ENCODE peak calls at places on chromosomes 2 and 18, in eight cellular contexts. One of them, this sample, is unnamed.

GRCh38 chr2:119746836-119747235 is 12.9 kb upstream of the PTPN4 start:
- DNase-seq in mucosa of descending colon: no peak
- DNase-seq in OCI-LY7: no peak
- DNase-seq in A549: no peak
- DNase-seq in ovary: no peak
- DNase-seq in heart right ventricle: no peak
- DNase-seq in left lung: no peak
- DNase-seq in body of pancreas: no peak
- DNase-seq in this sample: no peak

GRCh38 chr2:33291278-33292013 is 185.0 kb upstream of the RASGRP3 start:
- DNase-seq in mucosa of descending colon: peak; percentile 21
- DNase-seq in OCI-LY7: no peak
- DNase-seq in A549: peak; percentile 90
- DNase-seq in ovary: no peak
- DNase-seq in heart right ventricle: no peak
- DNase-seq in left lung: no peak
- DNase-seq in body of pancreas: no peak
- DNase-seq in this sample: no peak

GRCh38 chr2:168751104-168751768 is 51.2 kb upstream of the NOSTRIN start:
- DNase-seq in mucosa of descending colon: no peak
- DNase-seq in OCI-LY7: no peak
- DNase-seq in A549: no peak
- DNase-seq in ovary: no peak
- DNase-seq in heart right ventricle: no peak
- DNase-seq in left lung: no peak
- DNase-seq in body of pancreas: no peak
- DNase-seq in this sample: no peak

GRCh38 chr2:238919307-238919706 is 71.4 kb downstream of the TWIST2 start:
- DNase-seq in mucosa of descending colon: no peak
- DNase-seq in OCI-LY7: no peak
- DNase-seq in A549: no peak
- DNase-seq in ovary: no peak
- DNase-seq in heart right ventricle: no peak
- DNase-seq in left lung: peak; percentile 3
- DNase-seq in body of pancreas: no peak
- DNase-seq in this sample: no peak

GRCh38 chr2:37459095-37459981 is 114.9 kb downstream of the QPCT start:
- DNase-seq in mucosa of descending colon: no peak
- DNase-seq in OCI-LY7: no peak
- DNase-seq in A549: no peak
- DNase-seq in ovary: no peak
- DNase-seq in heart right ventricle: no peak
- DNase-seq in left lung: no peak
- DNase-seq in body of pancreas: no peak
- DNase-seq in this sample: no peak

GRCh38 chr2:60007666-60008065 is 545.8 kb downstream of the BCL11A start:
- DNase-seq in mucosa of descending colon: no peak
- DNase-seq in OCI-LY7: no peak
- DNase-seq in A549: no peak
- DNase-seq in ovary: no peak
- DNase-seq in heart right ventricle: no peak
- DNase-seq in left lung: no peak
- DNase-seq in body of pancreas: no peak
- DNase-seq in this sample: no peak

GRCh38 chr18:25097119-25098114 is 254.5 kb downstream of the ZNF521 start:
- DNase-seq in mucosa of descending colon: no peak
- DNase-seq in OCI-LY7: peak; percentile 57
- DNase-seq in A549: no peak
- DNase-seq in ovary: no peak
- DNase-seq in heart right ventricle: no peak
- DNase-seq in left lung: no peak
- DNase-seq in body of pancreas: no peak
- DNase-seq in this sample: no peak

GRCh38 chr2:127631997-127632581 is 13.9 kb upstream of the GPR17 start:
- DNase-seq in mucosa of descending colon: no peak
- DNase-seq in OCI-LY7: no peak
- DNase-seq in A549: no peak
- DNase-seq in ovary: no peak
- DNase-seq in heart right ventricle: no peak
- DNase-seq in left lung: no peak
- DNase-seq in body of pancreas: no peak
- DNase-seq in this sample: no peak

GRCh38 chr2:238114331-238114841 is 14.2 kb downstream of the ESPNL start:
- DNase-seq in mucosa of descending colon: no peak
- DNase-seq in OCI-LY7: no peak
- DNase-seq in A549: no peak
- DNase-seq in ovary: no peak
- DNase-seq in heart right ventricle: no peak
- DNase-seq in left lung: no peak
- DNase-seq in body of pancreas: no peak
- DNase-seq in this sample: no peak

GRCh38 chr18:62781893-62782292 is 66.6 kb downstream of the PHLPP1 start:
- DNase-seq in mucosa of descending colon: no peak
- DNase-seq in OCI-LY7: no peak
- DNase-seq in A549: peak; percentile 62
- DNase-seq in ovary: peak; percentile 30
- DNase-seq in heart right ventricle: no peak
- DNase-seq in left lung: no peak
- DNase-seq in body of pancreas: no peak
- DNase-seq in this sample: no peak

GRCh38 chr18:27685071-27685470 is 491.9 kb downstream of the CDH2 start:
- DNase-seq in mucosa of descending colon: no peak
- DNase-seq in OCI-LY7: no peak
- DNase-seq in A549: no peak
- DNase-seq in ovary: no peak
- DNase-seq in heart right ventricle: no peak
- DNase-seq in left lung: no peak
- DNase-seq in body of pancreas: no peak
- DNase-seq in this sample: no peak

GRCh38 chr2:16747706-16748105 is 82.1 kb upstream of the CYRIA start:
- DNase-seq in mucosa of descending colon: no peak
- DNase-seq in OCI-LY7: no peak
- DNase-seq in A549: no peak
- DNase-seq in ovary: no peak
- DNase-seq in heart right ventricle: no peak
- DNase-seq in left lung: no peak
- DNase-seq in body of pancreas: no peak
- DNase-seq in this sample: no peak

GRCh38 chr2:11771971-11772615 is 25.7 kb downstream of the LPIN1 start:
- DNase-seq in mucosa of descending colon: no peak
- DNase-seq in OCI-LY7: no peak
- DNase-seq in A549: no peak
- DNase-seq in ovary: no peak
- DNase-seq in heart right ventricle: no peak
- DNase-seq in left lung: no peak
- DNase-seq in body of pancreas: no peak
- DNase-seq in this sample: no peak

GRCh38 chr2:151922845-151923666 is 94.8 kb upstream of the ARL5A start:
- DNase-seq in mucosa of descending colon: peak; percentile 44
- DNase-seq in OCI-LY7: no peak
- DNase-seq in A549: peak; percentile 16
- DNase-seq in ovary: no peak
- DNase-seq in heart right ventricle: peak; percentile 87
- DNase-seq in left lung: peak; percentile 79
- DNase-seq in body of pancreas: peak; percentile 35
- DNase-seq in this sample: peak; percentile 7

GRCh38 chr2:133721155-133721554 is 152.9 kb upstream of the NCKAP5 start:
- DNase-seq in mucosa of descending colon: no peak
- DNase-seq in OCI-LY7: no peak
- DNase-seq in A549: no peak
- DNase-seq in ovary: no peak
- DNase-seq in heart right ventricle: no peak
- DNase-seq in left lung: no peak
- DNase-seq in body of pancreas: no peak
- DNase-seq in this sample: no peak

GRCh38 chr18:77271720-77272481 is 22.3 kb downstream of the GALR1 start:
- DNase-seq in mucosa of descending colon: no peak
- DNase-seq in OCI-LY7: no peak
- DNase-seq in A549: no peak
- DNase-seq in ovary: no peak
- DNase-seq in heart right ventricle: no peak
- DNase-seq in left lung: no peak
- DNase-seq in body of pancreas: no peak
- DNase-seq in this sample: no peak

GRCh38 chr2:126527836-126528490 is 128.0 kb upstream of the GYPC start:
- DNase-seq in mucosa of descending colon: peak; percentile 87
- DNase-seq in OCI-LY7: peak; percentile 65
- DNase-seq in A549: peak; percentile 45
- DNase-seq in ovary: peak; percentile 59
- DNase-seq in heart right ventricle: peak; percentile 70
- DNase-seq in left lung: peak; percentile 46
- DNase-seq in body of pancreas: peak; percentile 75
- DNase-seq in this sample: no peak

GRCh38 chr2:69056071-69056470 is 43.1 kb downstream of the ANTXR1 start:
- DNase-seq in mucosa of descending colon: no peak
- DNase-seq in OCI-LY7: no peak
- DNase-seq in A549: no peak
- DNase-seq in ovary: no peak
- DNase-seq in heart right ventricle: no peak
- DNase-seq in left lung: no peak
- DNase-seq in body of pancreas: no peak
- DNase-seq in this sample: no peak

GRCh38 chr2:15074319-15074718 is 441.8 kb downstream of the LRATD1 start:
- DNase-seq in mucosa of descending colon: no peak
- DNase-seq in OCI-LY7: no peak
- DNase-seq in A549: no peak
- DNase-seq in ovary: no peak
- DNase-seq in heart right ventricle: no peak
- DNase-seq in left lung: no peak
- DNase-seq in body of pancreas: no peak
- DNase-seq in this sample: no peak

GRCh38 chr18:995641-996040 is 91.0 kb downstream of the ADCYAP1 start:
- DNase-seq in mucosa of descending colon: no peak
- DNase-seq in OCI-LY7: no peak
- DNase-seq in A549: no peak
- DNase-seq in ovary: no peak
- DNase-seq in heart right ventricle: no peak
- DNase-seq in left lung: no peak
- DNase-seq in body of pancreas: no peak
- DNase-seq in this sample: no peak

GRCh38 chr2:287471-287885 is 413 bp downstream of the ALKAL2 start:
- DNase-seq in mucosa of descending colon: peak; percentile 14
- DNase-seq in OCI-LY7: no peak
- DNase-seq in A549: no peak
- DNase-seq in ovary: peak; percentile 67
- DNase-seq in heart right ventricle: no peak
- DNase-seq in left lung: no peak
- DNase-seq in body of pancreas: peak; percentile 53
- DNase-seq in this sample: no peak

GRCh38 chr2:182252534-182252933 is 174.3 kb downstream of the PDE1A start:
- DNase-seq in mucosa of descending colon: no peak
- DNase-seq in OCI-LY7: no peak
- DNase-seq in A549: no peak
- DNase-seq in ovary: no peak
- DNase-seq in heart right ventricle: no peak
- DNase-seq in left lung: no peak
- DNase-seq in body of pancreas: no peak
- DNase-seq in this sample: no peak

GRCh38 chr18:74283255-74283554 is 8.6 kb downstream of the CYB5A start:
- DNase-seq in mucosa of descending colon: no peak
- DNase-seq in OCI-LY7: no peak
- DNase-seq in A549: no peak
- DNase-seq in ovary: no peak
- DNase-seq in heart right ventricle: no peak
- DNase-seq in left lung: no peak
- DNase-seq in body of pancreas: no peak
- DNase-seq in this sample: no peak
- H3K4me1 ChIP-seq in mucosa of descending colon: peaks cover 36% of the 10 kb centered on the region
- H3K4me1 ChIP-seq in OCI-LY7: no peaks in the 10 kb centered on the region
- H3K4me1 ChIP-seq in A549: peaks cover 58% of the 10 kb centered on the region
- H3K4me1 ChIP-seq in ovary: peaks cover 24% of the 10 kb centered on the region
- H3K4me1 ChIP-seq in heart right ventricle: peaks cover 63% of the 10 kb centered on the region
- H3K4me1 ChIP-seq in left lung: peaks cover 33% of the 10 kb centered on the region
- H3K4me1 ChIP-seq in body of pancreas: peaks cover 94% of the 10 kb centered on the region
- H3K4me1 ChIP-seq in this sample: peaks cover 56% of the 10 kb centered on the region

GRCh38 chr2:196653843-196654242 is 14.3 kb downstream of the CCDC150 start:
- DNase-seq in mucosa of descending colon: no peak
- DNase-seq in OCI-LY7: no peak
- DNase-seq in A549: no peak
- DNase-seq in ovary: no peak
- DNase-seq in heart right ventricle: no peak
- DNase-seq in left lung: no peak
- DNase-seq in body of pancreas: no peak
- DNase-seq in this sample: no peak
- TF ChIP-seq CTCF in mucosa of descending colon: no peak
- TF ChIP-seq CTCF in OCI-LY7: no peak
- TF ChIP-seq CTCF in A549: no peak
- TF ChIP-seq CTCF in ovary: no peak
- TF ChIP-seq CTCF in heart right ventricle: no peak
- TF ChIP-seq CTCF in left lung: no peak
- TF ChIP-seq CTCF in body of pancreas: no peak
- TF ChIP-seq CTCF in this sample: no peak

GRCh38 chr2:52880872-52881271 is 886.7 kb upstream of the CHAC2 start:
- DNase-seq in mucosa of descending colon: no peak
- DNase-seq in OCI-LY7: no peak
- DNase-seq in A549: no peak
- DNase-seq in ovary: no peak
- DNase-seq in heart right ventricle: no peak
- DNase-seq in left lung: no peak
- DNase-seq in body of pancreas: no peak
- DNase-seq in this sample: no peak
- H3K4me1 ChIP-seq in mucosa of descending colon: no peaks in the 10 kb centered on the region
- H3K4me1 ChIP-seq in OCI-LY7: no peaks in the 10 kb centered on the region
- H3K4me1 ChIP-seq in A549: peaks cover 47% of the 10 kb centered on the region
- H3K4me1 ChIP-seq in ovary: no peaks in the 10 kb centered on the region
- H3K4me1 ChIP-seq in heart right ventricle: no peaks in the 10 kb centered on the region
- H3K4me1 ChIP-seq in left lung: no peaks in the 10 kb centered on the region
- H3K4me1 ChIP-seq in body of pancreas: peaks cover 12% of the 10 kb centered on the region
- H3K4me1 ChIP-seq in this sample: no peaks in the 10 kb centered on the region

GRCh38 chr2:226011716-226012115 is 612.2 kb downstream of the NYAP2 start:
- DNase-seq in mucosa of descending colon: no peak
- DNase-seq in OCI-LY7: no peak
- DNase-seq in A549: no peak
- DNase-seq in ovary: no peak
- DNase-seq in heart right ventricle: no peak
- DNase-seq in left lung: no peak
- DNase-seq in body of pancreas: no peak
- DNase-seq in this sample: no peak

GRCh38 chr2:226017534-226017933 is 618.0 kb downstream of the NYAP2 start:
- DNase-seq in mucosa of descending colon: no peak
- DNase-seq in OCI-LY7: no peak
- DNase-seq in A549: no peak
- DNase-seq in ovary: no peak
- DNase-seq in heart right ventricle: no peak
- DNase-seq in left lung: no peak
- DNase-seq in body of pancreas: no peak
- DNase-seq in this sample: no peak

GRCh38 chr2:226017107-226017506 is 617.6 kb downstream of the NYAP2 start:
- DNase-seq in mucosa of descending colon: no peak
- DNase-seq in OCI-LY7: no peak
- DNase-seq in A549: no peak
- DNase-seq in ovary: no peak
- DNase-seq in heart right ventricle: no peak
- DNase-seq in left lung: no peak
- DNase-seq in body of pancreas: no peak
- DNase-seq in this sample: no peak

DNA sequence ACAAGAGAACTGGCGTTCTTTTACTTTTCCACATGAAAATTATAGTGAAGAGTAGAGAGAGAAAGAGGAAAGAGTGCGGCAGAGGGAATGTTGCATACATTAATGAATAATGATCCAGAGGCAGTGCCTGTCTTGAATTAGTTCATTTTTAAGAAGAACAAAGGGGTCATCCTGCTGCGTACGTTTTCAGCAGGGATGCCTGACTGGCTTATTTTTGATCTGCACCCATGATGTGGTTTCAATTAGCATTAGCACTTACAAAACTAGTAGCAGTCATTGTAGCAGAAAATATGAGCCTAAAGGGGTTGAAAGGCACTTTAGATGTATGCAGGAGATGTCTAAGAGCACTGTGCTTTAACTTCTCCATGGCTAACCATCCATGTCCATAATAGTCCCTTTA is 612.6 kb downstream of the NYAP2 start:
- DNase-seq in mucosa of descending colon: no peak
- DNase-seq in OCI-LY7: no peak
- DNase-seq in A549: no peak
- DNase-seq in ovary: no peak
- DNase-seq in heart right ventricle: no peak
- DNase-seq in left lung: no peak
- DNase-seq in body of pancreas: no peak
- DNase-seq in this sample: no peak
- TF ChIP-seq CTCF in mucosa of descending colon: no peak
- TF ChIP-seq CTCF in OCI-LY7: no peak
- TF ChIP-seq CTCF in A549: no peak
- TF ChIP-seq CTCF in ovary: no peak
- TF ChIP-seq CTCF in heart right ventricle: no peak
- TF ChIP-seq CTCF in left lung: no peak
- TF ChIP-seq CTCF in body of pancreas: no peak
- TF ChIP-seq CTCF in this sample: no peak

This sample was measured in esophagus squamous epithelium.